ENCODE peak calls at places on chromosome 4, in nine cellular contexts. A, B, S, E, G, O, Z, I and D are unnamed samples.

GRCh38 chr4:151675366-151676060 is 85.3 kb downstream of the GATB start:
- DNase-seq in E (no peak), B (no peak), G (peak), A (no peak), S (no peak), I (no peak), O (no peak), Z (no peak), D (no peak)

GRCh38 chr4:41881931-41882621 is 53.2 kb upstream of the TMEM33 start:
- DNase-seq in G (no peak), S (peak), Z (no peak), E (no peak), I (peak), A (no peak), B (no peak), O (no peak), D (no peak)

GRCh38 chr4:173205656-173206055 is 37.0 kb downstream of the GALNT7 start:
- DNase-seq in S (no peak), B (no peak), A (no peak), E (no peak), G (no peak), I (no peak), O (no peak), Z (no peak), D (no peak)

GRCh38 chr4:1536579-1537409 is 130.6 kb upstream of the NKX1-1 start:
- DNase-seq in S (no peak), E (no peak), G (no peak), Z (no peak), A (no peak), B (peak), O (no peak), I (no peak), D (no peak)

GRCh38 chr4:16268290-16268689 is 42.0 kb upstream of the TAPT1 start:
- DNase-seq in S (no peak), A (no peak), G (no peak), I (no peak), E (no peak), B (no peak), O (no peak), Z (no peak), D (no peak)

GRCh38 chr4:2878346-2878745 is 34.7 kb downstream of the ADD1 start:
- DNase-seq in I (no peak), G (no peak), Z (no peak), O (no peak), B (no peak), A (no peak), E (no peak), S (no peak), D (no peak)

GRCh38 chr4:85274955-85275354 is 200.0 kb upstream of the ARHGAP24 start:
- DNase-seq in Z (no peak), I (no peak), O (no peak), G (no peak), S (no peak), E (no peak), A (no peak), B (no peak), D (no peak)

GRCh38 chr4:47933798-47934197 is 19.4 kb upstream of the NFXL1 start:
- DNase-seq in Z (peak), O (peak), B (no peak), S (no peak), G (peak), I (peak), E (peak), A (no peak), D (no peak)

GRCh38 chr4:127506283-127506682 is 126.5 kb upstream of the INTU start:
- DNase-seq in B (no peak), I (no peak), A (no peak), S (no peak), G (no peak), Z (no peak), E (no peak), O (no peak), D (no peak)

GRCh38 chr4:162149644-162150043 is 14.2 kb downstream of the FSTL5 start:
- DNase-seq in A (no peak), I (no peak), E (no peak), Z (no peak), B (no peak), O (no peak), S (no peak), G (no peak), D (no peak)

GRCh38 chr4:79575709-79576479 is 167.9 kb upstream of the GK2 start:
- DNase-seq in E (no peak), G (no peak), I (no peak), B (no peak), S (no peak), A (no peak), Z (no peak), O (no peak), D (no peak)

GRCh38 chr4:17699380-17699779 is 82.0 kb downstream of the FAM184B start:
- DNase-seq in E (no peak), G (no peak), O (no peak), I (no peak), Z (no peak), A (no peak), B (no peak), S (no peak), D (no peak)

GRCh38 chr4:8588196-8588470 is 4.4 kb upstream of the CPZ start:
- DNase-seq in O (no peak), B (no peak), G (no peak), A (no peak), Z (no peak), E (no peak), S (no peak), I (no peak), D (no peak)

GRCh38 chr4:168484626-168485025 is 4.3 kb upstream of the DDX60L start:
- DNase-seq in I (no peak), A (no peak), G (peak), O (no peak), E (no peak), Z (peak), B (no peak), S (no peak), D (no peak)

GRCh38 chr4:123547167-123547817 is 150.7 kb downstream of the SPRY1 start:
- DNase-seq in E (no peak), G (peak), S (peak), O (no peak), A (no peak), I (no peak), B (no peak), Z (no peak), D (peak)

GRCh38 chr4:139524062-139524631 is 31.9 kb downstream of the SETD7 start:
- DNase-seq in B (no peak), O (no peak), Z (peak), S (no peak), A (no peak), I (no peak), E (no peak), G (no peak), D (no peak)

GRCh38 chr4:55609393-55609821 is 17.4 kb upstream of the PDCL2 start:
- DNase-seq in B (no peak), O (no peak), Z (peak), S (no peak), E (no peak), I (peak), G (peak), A (no peak), D (no peak)

GRCh38 chr4:139419388-139419914 is 34.5 kb upstream of the RAB33B start:
- DNase-seq in A (no peak), Z (peak), I (peak), S (no peak), O (peak), B (peak), E (no peak), G (peak), D (no peak)

GRCh38 chr4:140249351-140249750 is 95.4 kb upstream of the MAML3 start:
- DNase-seq in A (no peak), O (peak), G (no peak), Z (peak), I (no peak), S (no peak), B (no peak), E (no peak), D (no peak)

GRCh38 chr4:155889036-155889793 is 14.3 kb upstream of the TDO2 start:
- DNase-seq in Z (peak), E (no peak), I (no peak), S (no peak), A (no peak), O (peak), B (no peak), G (peak), D (no peak)

GRCh38 chr4:120922390-120923200 is at the start of gene PRDM5:
- DNase-seq in S (peak), A (no peak), Z (peak), G (peak), O (peak), B (peak), I (peak), E (peak), D (peak)

GRCh38 chr4:86092684-86093083 is 267.2 kb downstream of the MAPK10 start:
- DNase-seq in Z (peak), A (no peak), S (no peak), B (no peak), O (no peak), G (peak), E (peak), I (no peak), D (no peak)

GRCh38 chr4:110869114-110869513 is 246.2 kb upstream of the PITX2 start:
- DNase-seq in O (no peak), G (no peak), A (no peak), I (no peak), S (no peak), B (no peak), E (no peak), Z (peak), D (no peak)

GRCh38 chr4:35228318-35228717 is 1016.0 kb downstream of the ARAP2 start:
- DNase-seq in B (no peak), O (no peak), Z (no peak), A (no peak), G (no peak), S (no peak), E (no peak), I (no peak), D (no peak)

GRCh38 chr4:44662623-44663006 is 11.2 kb upstream of the YIPF7 start:
- DNase-seq in A (no peak), I (no peak), Z (no peak), E (no peak), B (no peak), S (no peak), O (peak), G (no peak), D (no peak)

GRCh38 chr4:8831221-8832129 is 40.2 kb downstream of the HMX1 start:
- DNase-seq in O (no peak), B (peak), G (no peak), E (no peak), S (no peak), I (no peak), Z (no peak), A (no peak), D (no peak)

GRCh38 chr4:508675-509373 is 9.8 kb downstream of the PIGG start:
- DNase-seq in S (no peak), G (no peak), E (no peak), B (no peak), Z (no peak), I (peak), A (no peak), O (no peak), D (no peak)

GRCh38 chr4:101141855-101142254 is 205.5 kb downstream of the PPP3CA start:
- DNase-seq in E (no peak), A (no peak), G (no peak), S (no peak), Z (no peak), B (no peak), I (no peak), O (no peak), D (no peak)

GRCh38 chr4:20532871-20533870 is 167.1 kb upstream of the PACRGL start:
- DNase-seq in E (no peak), I (no peak), Z (peak), S (no peak), B (no peak), O (no peak), A (no peak), G (peak), D (no peak)

GRCh38 chr4:115489284-115489683 is 375.9 kb upstream of the NDST4 start:
- DNase-seq in Z (no peak), O (no peak), A (no peak), I (no peak), S (no peak), E (no peak), G (no peak), B (no peak), D (no peak)

GRCh38 chr4:56215901-56216300 is 171.4 kb downstream of the AASDH start:
- DNase-seq in E (peak), O (peak), G (peak), Z (peak), B (peak), S (no peak), A (no peak), I (no peak), D (no peak)

GRCh38 chr4:6182390-6183280 is 17.7 kb downstream of the JAKMIP1 start:
- DNase-seq in G (no peak), O (no peak), B (no peak), E (no peak), A (no peak), Z (no peak), S (no peak), I (no peak), D (no peak)

GRCh38 chr4:180394307-180394706 is 1848.9 kb upstream of the TENM3 start:
- DNase-seq in Z (no peak), G (no peak), S (no peak), B (no peak), I (no peak), E (no peak), A (no peak), O (peak), D (no peak)

GRCh38 chr4:5751073-5751917 is 40.3 kb downstream of the EVC start:
- DNase-seq in I (no peak), G (no peak), Z (peak), S (no peak), E (no peak), A (no peak), O (no peak), B (no peak), D (no peak)

GRCh38 chr4:10281996-10282395 is 165.4 kb upstream of the WDR1 start:
- DNase-seq in S (no peak), A (no peak), Z (no peak), B (no peak), G (peak), I (no peak), E (no peak), O (no peak), D (no peak)

GRCh38 chr4:21887481-21887880 is 61.1 kb downstream of the KCNIP4 start:
- DNase-seq in I (no peak), Z (no peak), O (no peak), E (no peak), B (no peak), A (no peak), G (no peak), S (no peak), D (no peak)

GRCh38 chr4:177447417-177448004 is 5.3 kb upstream of the AGA start:
- DNase-seq in S (no peak), O (no peak), I (no peak), G (no peak), B (no peak), Z (no peak), E (no peak), A (no peak), D (no peak)

GRCh38 chr4:152991361-152991760 is 55.2 kb downstream of the FHDC1 start:
- DNase-seq in A (no peak), E (no peak), O (no peak), B (no peak), S (no peak), G (no peak), Z (no peak), I (no peak), D (no peak)

GRCh38 chr4:143362392-143363046 is 25.8 kb downstream of the GAB1 start:
- DNase-seq in G (no peak), E (no peak), I (peak), O (no peak), Z (no peak), B (no peak), S (no peak), A (no peak), D (no peak)

GRCh38 chr4:151600432-151600831 is 160.4 kb downstream of the GATB start:
- DNase-seq in I (no peak), O (no peak), G (peak), A (no peak), Z (peak), B (no peak), E (no peak), S (no peak), D (no peak)